ENCODE peak calls at places on chromosomes 1 and 21, in eight cellular contexts. E, Q, A, T, W, L, V and S are unnamed samples.

GRCh38 chr1:212485895-212486590 is 53.3 kb downstream of the NENF start:
- DNase-seq in L (peak; percentile 96), W (peak; percentile 66), A (peak; percentile 89), E (no peak), Q (peak; percentile 100), T (peak; percentile 35), V (peak; percentile 39), S (peak; percentile 99)

GRCh38 chr1:3481836-3482589 is 27.5 kb downstream of the ARHGEF16 start:
- DNase-seq in T (peak; percentile 24), A (no peak), L (peak; percentile 66), Q (peak; percentile 83), W (peak; percentile 42), V (no peak), E (no peak), S (peak; percentile 66)

GRCh38 chr21:34881894-34882371 is 167.2 kb downstream of the RUNX1 start:
- DNase-seq in T (peak; percentile 83), V (no peak), W (no peak), A (peak; percentile 86), E (no peak), L (peak; percentile 86), Q (peak; percentile 96), S (peak; percentile 82)

GRCh38 chr1:199855580-199855979 is 171.9 kb upstream of the NR5A2 start:
- DNase-seq in Q (peak; percentile 72), V (no peak), W (peak; percentile 63), E (no peak), A (peak; percentile 30), L (peak; percentile 89), T (peak; percentile 65), S (peak; percentile 80)

GRCh38 chr1:60987904-60988303 is 94.5 kb upstream of the NFIA start:
- DNase-seq in E (no peak), T (no peak), A (no peak), W (no peak), L (no peak), V (no peak), Q (no peak), S (no peak)

GRCh38 chr1:185969028-185969427 is 234.8 kb downstream of the HMCN1 start:
- DNase-seq in W (no peak), L (peak; percentile 66), V (no peak), E (no peak), Q (no peak), T (no peak), A (peak; percentile 53), S (no peak)

GRCh38 chr1:163796394-163796821 is 474.7 kb downstream of the NUF2 start:
- DNase-seq in W (no peak), A (peak; percentile 45), Q (peak; percentile 84), V (no peak), L (peak; percentile 38), T (peak; percentile 45), E (peak; percentile 20), S (peak; percentile 39)

GRCh38 chr21:30233636-30234035 is 17.7 kb upstream of the CLDN8 start:
- DNase-seq in E (no peak), V (no peak), Q (no peak), A (no peak), L (no peak), T (no peak), W (no peak), S (no peak)

GRCh38 chr1:162916407-162916806 is 55.4 kb upstream of the CCDC190 start:
- DNase-seq in V (no peak), E (no peak), Q (peak; percentile 38), W (no peak), T (peak; percentile 47), A (peak; percentile 57), L (peak; percentile 71), S (peak; percentile 73)

DNA sequence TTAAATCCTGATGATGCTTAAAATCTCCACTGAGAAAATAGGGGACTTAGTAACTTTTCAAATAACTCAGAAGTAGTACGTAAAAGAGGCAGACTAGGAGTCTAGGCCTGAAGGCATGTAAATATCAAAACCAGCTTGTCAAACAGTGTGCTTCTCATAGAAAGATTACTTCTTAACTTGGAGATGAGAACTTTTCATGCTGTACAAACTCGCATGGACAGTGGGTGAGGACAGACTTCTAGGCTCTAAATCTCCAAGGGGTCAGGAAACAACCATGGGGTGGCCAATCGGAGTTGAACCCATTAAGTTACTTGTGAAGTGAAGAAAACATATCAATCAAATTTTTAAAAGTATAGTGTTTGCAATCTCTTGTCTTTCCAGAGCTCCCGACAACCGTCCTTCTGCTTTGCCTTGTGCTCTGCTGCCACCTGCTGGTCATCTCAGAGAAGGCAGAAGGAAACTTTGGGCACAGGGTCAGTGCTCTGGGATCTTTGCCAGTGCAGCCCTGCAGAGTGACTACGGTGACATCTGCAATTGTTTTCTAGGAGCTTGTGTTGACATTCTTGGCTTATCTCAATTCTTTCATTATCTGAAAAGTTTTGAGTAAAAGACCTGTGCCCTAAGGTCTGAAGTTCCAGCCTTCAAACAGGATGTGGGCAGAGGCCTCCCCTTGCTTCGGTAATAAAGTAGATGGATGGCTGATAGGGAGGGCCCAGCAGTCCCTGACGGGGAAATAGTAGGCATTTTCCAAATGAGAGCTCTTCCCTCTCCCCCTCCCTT is 105.1 kb upstream of the PDE4B start:
- DNase-seq in T (peak; percentile 87), E (peak; percentile 80), A (peak; percentile 75), L (peak; percentile 77), V (peak; percentile 70), Q (peak; percentile 83), W (peak; percentile 43), S (peak; percentile 41)
- H3K9ac ChIP-seq in T (no peak overlapping the region), E (no peak overlapping the region), A (no peak overlapping the region), L (no peak overlapping the region), V (no peak overlapping the region), Q (no peak overlapping the region), W (no peak overlapping the region), S (no peak overlapping the region)

GRCh38 chr1:232140419-232141166 is 489.3 kb downstream of the SIPA1L2 start:
- DNase-seq in E (no peak), T (no peak), A (no peak), V (no peak), L (no peak), Q (no peak), W (no peak), S (no peak)

GRCh38 chr1:232145768-232146167 is 484.2 kb downstream of the SIPA1L2 start:
- DNase-seq in L (peak; percentile 8), W (no peak), Q (no peak), E (no peak), T (no peak), V (no peak), A (no peak), S (no peak)

GRCh38 chr1:232144696-232145230 is 485.2 kb downstream of the SIPA1L2 start:
- DNase-seq in L (no peak), V (no peak), T (no peak), Q (no peak), E (no peak), W (no peak), A (no peak), S (no peak)

GRCh38 chr1:232142403-232143314 is 487.3 kb downstream of the SIPA1L2 start:
- DNase-seq in T (peak; percentile 38), V (peak; percentile 6), W (no peak), A (peak; percentile 86), L (peak; percentile 95), E (no peak), Q (peak; percentile 71), S (peak; percentile 94)

DNA sequence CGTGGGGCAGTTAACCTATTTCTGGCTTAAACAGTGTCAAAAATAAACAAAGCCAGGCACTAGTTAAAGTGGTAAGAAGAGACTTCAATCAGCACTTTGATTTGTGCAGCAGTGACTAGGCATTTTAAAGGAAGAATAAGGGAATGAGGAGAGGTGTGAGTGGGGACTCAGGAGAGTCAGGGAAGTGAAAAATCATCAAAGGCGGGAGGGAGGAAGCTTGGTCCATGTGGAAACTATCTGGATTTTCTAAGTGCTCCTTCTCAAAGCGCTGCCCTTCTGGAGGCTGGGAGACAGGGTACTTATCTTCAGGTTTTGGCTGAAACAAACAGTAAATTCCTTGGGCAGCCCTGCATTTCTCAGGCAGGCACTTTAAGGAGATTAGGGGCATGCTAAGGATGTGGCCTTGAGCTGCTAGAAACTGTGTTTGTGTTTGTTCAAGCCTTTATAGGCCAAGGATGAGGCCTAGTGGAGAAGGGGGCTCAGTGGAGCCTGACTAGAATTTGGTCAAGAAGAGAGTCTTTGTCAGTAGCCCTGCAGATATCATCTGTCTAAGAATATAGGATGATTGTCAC is 486.5 kb downstream of the SIPA1L2 start:
- DNase-seq in V (no peak), E (peak; percentile 44), W (no peak), L (peak; percentile 16), Q (no peak), T (no peak), A (no peak), S (no peak)
- H2AFZ ChIP-seq in V (peak overlapping the region; percentile 72), E (peak overlapping the region; percentile 20), W (peak overlapping the region; percentile 12), L (peak overlapping the region; percentile 46), Q (peak overlapping the region; percentile 40), T (peak overlapping the region; percentile 40), A (no peak overlapping the region), S (peak overlapping the region; percentile 84)

GRCh38 chr1:204647805-204648153 is 37.8 kb downstream of the LRRN2 start:
- DNase-seq in W (no peak), T (no peak), E (no peak), Q (no peak), L (no peak), A (no peak), V (no peak), S (no peak)
- H3K27me3 ChIP-seq in W (no peaks in the 10 kb centered on the region), T (peaks cover 17% of the 10 kb centered on the region), E (peaks cover 11% of the 10 kb centered on the region), Q (no peaks in the 10 kb centered on the region), L (peaks cover 49% of the 10 kb centered on the region), A (peaks cover 13% of the 10 kb centered on the region), V (no peaks in the 10 kb centered on the region), S (peaks cover 6% of the 10 kb centered on the region)

GRCh38 chr1:151720974-151721787 is at the start of gene RIIAD1:
- DNase-seq in V (peak; percentile 93), T (no peak), A (no peak), L (peak; percentile 61), W (no peak), E (peak; percentile 89), Q (no peak), S (no peak)
- H3K9ac ChIP-seq in V (no peak within 1 kb of the TSS), T (no peak within 1 kb of the TSS), A (peak within 1 kb of the TSS; percentile 27), L (peak within 1 kb of the TSS; percentile 31), W (no peak within 1 kb of the TSS), E (no peak within 1 kb of the TSS), Q (no peak within 1 kb of the TSS), S (no peak within 1 kb of the TSS)

GRCh38 chr1:244437108-244437507 is 14.6 kb downstream of the ADSS2 start:
- DNase-seq in A (peak; percentile 65), L (peak; percentile 57), Q (peak; percentile 41), V (no peak), W (no peak), E (no peak), T (peak; percentile 53), S (no peak)
- H2AFZ ChIP-seq in A (no peak overlapping the region), L (no peak overlapping the region), Q (no peak overlapping the region), V (no peak overlapping the region), W (no peak overlapping the region), E (no peak overlapping the region), T (no peak overlapping the region), S (no peak overlapping the region)

DNA sequence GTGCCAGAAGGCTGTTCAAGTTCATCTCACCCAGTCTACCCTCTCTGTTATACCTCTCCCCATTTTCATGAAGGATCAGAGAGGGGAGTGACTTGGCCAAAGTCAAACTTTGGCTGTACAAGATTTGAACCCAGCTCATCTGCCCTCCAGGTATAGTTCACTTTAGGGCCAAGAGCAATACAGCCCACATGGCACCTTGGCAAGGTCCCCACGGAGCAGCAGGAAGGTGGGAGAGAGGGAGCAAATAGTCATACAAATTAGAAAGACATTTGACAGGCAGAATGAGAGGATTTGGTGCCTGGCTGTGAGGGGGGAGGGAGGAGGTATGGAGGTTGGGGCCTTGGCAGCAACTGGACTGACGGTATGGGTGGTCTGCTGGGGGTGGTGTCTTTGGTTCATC is 1.0 kb downstream of the HPCAL4 start:
- DNase-seq in L (no peak), E (no peak), V (no peak), W (no peak), T (no peak), Q (no peak), A (no peak), S (no peak)
- H3K27me3 ChIP-seq in L (peaks cover 89% of the 10 kb centered on the region), E (peaks cover 100% of the 10 kb centered on the region), V (peaks cover 45% of the 10 kb centered on the region), W (peaks cover 4% of the 10 kb centered on the region), T (peaks cover 72% of the 10 kb centered on the region), Q (no peaks in the 10 kb centered on the region), A (peaks cover 63% of the 10 kb centered on the region), S (peaks cover 7% of the 10 kb centered on the region)

GRCh38 chr1:37478451-37478871 is 4.1 kb downstream of the ZC3H12A start:
- DNase-seq in A (no peak), L (peak; percentile 93), T (no peak), W (no peak), E (no peak), V (no peak), Q (peak; percentile 71), S (peak; percentile 78)
- H3K9ac ChIP-seq in A (no peak overlapping the region), L (peak overlapping the region; percentile 92), T (no peak overlapping the region), W (peak overlapping the region; percentile 60), E (no peak overlapping the region), V (no peak overlapping the region), Q (peak overlapping the region; percentile 89), S (peak overlapping the region; percentile 94)